ENCODE peak calls at places on chromosome 11, in eight cellular contexts. M, L, R, E, J, O, P and I are unnamed samples.

GRCh38 chr11:22927793-22928192 is 67.5 kb upstream of the CCDC179 start:
- DNase-seq in M (no peak), L (no peak), R (no peak), E (no peak), J (no peak), O (no peak), P (no peak), I (no peak)

GRCh38 chr11:35394941-35395340 is 24.4 kb downstream of the SLC1A2 start:
- DNase-seq in M (no peak), L (no peak), R (no peak), E (no peak), J (no peak), O (no peak), P (no peak), I (no peak)

GRCh38 chr11:86066606-86067229 is 2.2 kb downstream of the PICALM start:
- DNase-seq in M (no peak), L (no peak), R (no peak), E (no peak), J (no peak), O (no peak), P (no peak), I (no peak)

GRCh38 chr11:15826826-15827225 is 529.5 kb downstream of the SOX6 start:
- DNase-seq in M (peak; percentile 56), L (peak; percentile 25), R (peak; percentile 73), E (peak; percentile 32), J (no peak), O (no peak), P (peak; percentile 86), I (no peak)

GRCh38 chr11:33500331-33500730 is 200.3 kb downstream of the C11orf91 start:
- DNase-seq in M (no peak), L (no peak), R (no peak), E (no peak), J (no peak), O (peak; percentile 31), P (no peak), I (peak; percentile 9)

GRCh38 chr11:102486584-102486983 is 34.0 kb upstream of the TMEM123 start:
- DNase-seq in M (no peak), L (no peak), R (no peak), E (no peak), J (no peak), O (no peak), P (no peak), I (no peak)

GRCh38 chr11:69052343-69053168 is 3.8 kb downstream of the TPCN2 start:
- DNase-seq in M (no peak), L (no peak), R (no peak), E (peak; percentile 87), J (no peak), O (no peak), P (no peak), I (peak; percentile 83)

GRCh38 chr11:8794677-8795103 is 112.1 kb downstream of the RPL27A start:
- DNase-seq in M (peak; percentile 75), L (no peak), R (no peak), E (no peak), J (no peak), O (no peak), P (no peak), I (no peak)

GRCh38 chr11:8717876-8718753 is 35.5 kb downstream of the RPL27A start:
- DNase-seq in M (peak; percentile 72), L (no peak), R (no peak), E (no peak), J (peak; percentile 95), O (peak; percentile 97), P (no peak), I (peak; percentile 87)

GRCh38 chr11:76153609-76153949 is 52.7 kb downstream of the WNT11 start:
- DNase-seq in M (no peak), L (no peak), R (no peak), E (no peak), J (peak; percentile 42), O (peak; percentile 40), P (no peak), I (peak; percentile 94)

GRCh38 chr11:122040476-122040875 is 75.5 kb downstream of the BLID start:
- DNase-seq in M (no peak), L (no peak), R (no peak), E (no peak), J (peak; percentile 37), O (no peak), P (no peak), I (no peak)

GRCh38 chr11:116173946-116174911 is 598.6 kb downstream of the BUD13 start:
- DNase-seq in M (no peak), L (no peak), R (no peak), E (no peak), J (no peak), O (no peak), P (peak; percentile 75), I (no peak)

DNA sequence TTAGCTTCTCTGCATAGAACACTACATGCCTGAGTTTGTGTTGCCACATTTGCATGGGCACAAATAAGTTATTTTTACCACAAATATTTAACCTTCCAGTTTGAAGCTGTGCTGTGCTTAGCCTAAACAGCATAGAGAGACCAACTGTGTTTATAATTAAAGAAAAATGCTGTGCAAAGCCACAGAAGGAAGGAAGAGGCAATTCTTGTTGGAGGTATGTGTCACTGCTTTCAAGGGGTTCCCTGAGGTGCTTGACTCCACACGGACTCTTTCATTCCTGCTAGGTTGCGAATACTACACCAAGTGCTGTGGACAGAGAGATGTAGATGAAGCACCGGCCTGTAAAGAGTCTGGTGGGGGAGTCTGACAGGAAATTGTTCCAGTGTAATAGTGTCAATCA is 47.6 kb upstream of the OLFML1 start:
- DNase-seq in M (no peak), L (no peak), R (no peak), E (no peak), J (peak; percentile 6), O (no peak), P (no peak), I (no peak)
- H3K4me2 ChIP-seq in M (no peak overlapping the region), L (no peak overlapping the region), R (no peak overlapping the region), E (no peak overlapping the region), J (no peak overlapping the region), O (no peak overlapping the region), P (no peak overlapping the region), I (no peak overlapping the region)

GRCh38 chr11:60343094-60343704 is 16.1 kb downstream of the MS4A6E start:
- DNase-seq in M (no peak), L (peak; percentile 10), R (no peak), E (peak; percentile 61), J (no peak), O (no peak), P (peak; percentile 11), I (no peak)

GRCh38 chr11:60334005-60334620 is 7.1 kb downstream of the MS4A6E start:
- DNase-seq in M (peak; percentile 69), L (peak; percentile 35), R (peak; percentile 71), E (peak; percentile 73), J (peak; percentile 3), O (peak; percentile 13), P (peak; percentile 68), I (peak; percentile 36)

GRCh38 chr11:60332923-60333322 is 5.9 kb downstream of the MS4A6E start:
- DNase-seq in M (no peak), L (no peak), R (no peak), E (no peak), J (no peak), O (no peak), P (no peak), I (no peak)

GRCh38 chr11:60336767-60337391 is 9.8 kb downstream of the MS4A6E start:
- DNase-seq in M (no peak), L (no peak), R (no peak), E (no peak), J (no peak), O (no peak), P (no peak), I (no peak)

DNA sequence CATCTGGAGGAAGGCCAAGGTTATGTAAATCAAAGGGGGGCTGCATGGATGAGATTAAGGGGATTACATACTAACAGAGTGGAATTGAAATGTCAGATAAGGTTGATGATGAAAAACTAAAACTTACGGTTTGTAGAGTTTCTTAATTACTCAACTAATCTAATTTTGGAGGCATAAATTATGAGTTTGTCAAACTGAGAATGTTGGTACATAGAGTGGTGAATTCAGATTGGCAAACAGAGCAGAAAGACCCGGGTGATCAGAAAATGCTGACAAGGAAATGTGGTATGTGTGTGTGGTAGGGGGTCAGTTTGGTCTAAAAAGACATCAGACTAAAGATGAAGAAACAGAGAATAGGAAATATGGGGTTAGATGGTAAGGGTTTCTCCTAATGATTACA is 11.0 kb downstream of the MS4A6E start:
- DNase-seq in M (no peak), L (no peak), R (no peak), E (no peak), J (no peak), O (no peak), P (no peak), I (no peak)
- H3K4me2 ChIP-seq in M (no peak overlapping the region), L (no peak overlapping the region), R (no peak overlapping the region), E (no peak overlapping the region), J (no peak overlapping the region), O (no peak overlapping the region), P (no peak overlapping the region), I (no peak overlapping the region)

DNA sequence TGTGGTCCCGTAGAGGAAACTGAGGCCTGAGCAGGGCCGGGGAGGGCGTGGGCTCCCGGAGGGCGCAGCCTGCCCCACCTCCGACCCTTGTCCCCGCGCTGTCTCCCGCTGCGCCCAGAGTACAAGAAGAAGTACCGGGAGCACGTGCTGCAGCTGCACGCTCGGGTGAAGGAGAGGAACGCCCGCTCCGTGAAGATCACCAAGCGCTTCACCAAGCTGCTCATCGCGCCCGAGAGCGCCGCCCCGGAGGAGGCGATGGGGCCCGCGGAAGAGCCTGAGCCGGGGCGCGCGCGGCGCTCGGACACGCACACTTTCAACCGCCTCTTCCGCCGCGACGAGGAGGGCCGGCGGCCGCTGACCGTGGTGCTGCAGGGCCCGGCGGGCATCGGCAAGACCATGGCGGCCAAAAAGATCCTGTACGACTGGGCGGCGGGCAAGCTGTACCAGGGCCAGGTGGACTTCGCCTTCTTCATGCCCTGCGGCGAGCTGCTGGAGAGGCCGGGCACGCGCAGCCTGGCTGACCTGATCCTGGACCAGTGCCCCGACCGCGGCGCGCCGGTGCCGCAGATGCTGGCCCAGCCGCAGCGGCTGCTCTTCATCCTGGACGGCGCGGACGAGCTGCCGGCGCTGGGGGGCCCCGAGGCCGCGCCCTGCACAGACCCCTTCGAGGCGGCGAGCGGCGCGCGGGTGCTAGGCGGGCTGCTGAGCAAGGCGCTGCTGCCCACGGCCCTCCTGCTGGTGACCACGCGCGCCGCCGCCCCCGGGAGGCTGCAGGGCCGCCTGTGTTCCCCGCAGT is 2.0 kb downstream of the NLRP6 start:
- DNase-seq in M (no peak), L (no peak), R (no peak), E (no peak), J (peak; percentile 36), O (peak; percentile 30), P (no peak), I (peak; percentile 95)
- H3K4me2 ChIP-seq in M (no peak overlapping the region), L (peak overlapping the region; percentile 85), R (no peak overlapping the region), E (no peak overlapping the region), J (no peak overlapping the region), O (no peak overlapping the region), P (no peak overlapping the region), I (peak overlapping the region; percentile 23)

GRCh38 chr11:31649567-31649966 is 140.0 kb downstream of the ELP4 start:
- DNase-seq in M (no peak), L (no peak), R (no peak), E (no peak), J (no peak), O (no peak), P (no peak), I (no peak)

GRCh38 chr11:31649129-31649528 is 139.6 kb downstream of the ELP4 start:
- DNase-seq in M (no peak), L (no peak), R (no peak), E (no peak), J (no peak), O (no peak), P (peak; percentile 29), I (no peak)

GRCh38 chr11:31651208-31651607 is 141.6 kb downstream of the ELP4 start:
- DNase-seq in M (no peak), L (no peak), R (no peak), E (no peak), J (no peak), O (no peak), P (peak; percentile 24), I (no peak)

GRCh38 chr11:31652528-31652927 is 143.0 kb downstream of the ELP4 start:
- DNase-seq in M (no peak), L (no peak), R (no peak), E (no peak), J (no peak), O (no peak), P (no peak), I (no peak)

GRCh38 chr11:31651822-31652221 is 142.3 kb downstream of the ELP4 start:
- DNase-seq in M (no peak), L (no peak), R (no peak), E (no peak), J (no peak), O (no peak), P (no peak), I (no peak)
- H3K4me2 ChIP-seq in M (no peak overlapping the region), L (no peak overlapping the region), R (no peak overlapping the region), E (no peak overlapping the region), J (no peak overlapping the region), O (no peak overlapping the region), P (peak overlapping the region; percentile 23), I (no peak overlapping the region)